ENCODE peak calls at places on chromosomes 2 and 18, in four cellular contexts. B, Y, E and W are unnamed samples.

GRCh38 chr2:45130758-45131157 is 121.5 kb upstream of the SIX2 start:
- DNase-seq in B (no peak), E (no peak), Y (no peak), W (no peak)

GRCh38 chr2:141029424-141030078 is 1101.3 kb downstream of the LRP1B start:
- DNase-seq in E (no peak), Y (peak), B (no peak), W (no peak)

GRCh38 chr2:17636989-17637906 is 96.8 kb downstream of the VSNL1 start:
- DNase-seq in E (no peak), Y (no peak), B (no peak), W (no peak)

GRCh38 chr2:204325468-204325867 is 219.8 kb upstream of the PARD3B start:
- DNase-seq in B (peak), E (peak), Y (peak), W (peak)

GRCh38 chr2:65658871-65659270 is 226.5 kb upstream of the SPRED2 start:
- DNase-seq in B (no peak), Y (no peak), E (no peak), W (no peak)

GRCh38 chr2:76415821-76416220 is 705.1 kb upstream of the GCFC2 start:
- DNase-seq in Y (no peak), E (no peak), B (no peak), W (no peak)

GRCh38 chr2:28750316-28751101 is 1.1 kb upstream of the PPP1CB start:
- DNase-seq in Y (no peak), E (no peak), B (peak), W (no peak)

GRCh38 chr18:4004176-4004829 is 450.8 kb downstream of the DLGAP1 start:
- DNase-seq in Y (no peak), B (no peak), E (no peak), W (no peak)

GRCh38 chr2:240919786-240920782 is 13.9 kb downstream of the CROCC2 start:
- DNase-seq in E (no peak), B (no peak), Y (peak), W (no peak)

GRCh38 chr2:45772038-45772437 is 120.6 kb downstream of the PRKCE start:
- DNase-seq in E (no peak), B (no peak), Y (no peak), W (no peak)

GRCh38 chr2:128500136-128500800 is 181.6 kb upstream of the HS6ST1 start:
- DNase-seq in E (no peak), B (no peak), Y (no peak), W (no peak)

GRCh38 chr18:58297198-58297597 is 253.2 kb downstream of the NEDD4L start:
- DNase-seq in E (no peak), B (no peak), Y (no peak), W (no peak)

GRCh38 chr2:100173907-100174525 is 31.6 kb upstream of the AFF3 start:
- DNase-seq in Y (no peak), E (no peak), B (no peak), W (no peak)

DNA sequence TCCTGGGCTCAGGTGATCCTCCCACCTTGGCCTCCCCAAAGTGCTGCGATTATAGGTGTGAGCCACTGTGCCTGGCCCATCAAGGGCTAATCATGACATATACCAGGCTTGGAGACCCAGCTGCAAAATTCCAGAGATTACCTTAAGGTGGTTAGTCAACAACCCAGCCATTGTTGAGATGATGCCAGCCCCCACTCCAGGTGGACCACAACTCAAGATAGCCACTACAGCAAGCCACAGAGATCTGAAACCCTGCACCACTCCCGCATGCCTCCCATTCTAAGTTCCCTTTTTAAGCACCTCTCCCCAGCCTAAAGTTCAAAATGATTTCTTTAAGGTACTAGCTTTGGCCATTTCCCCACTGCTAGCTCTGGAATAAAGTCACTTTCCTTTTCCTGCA is 4.6 kb upstream of the CLK1 start:
- DNase-seq in E (no peak), B (no peak), Y (no peak), W (no peak)
- TF ChIP-seq HMGXB4 in E (no peak), B (no peak), Y (no peak), W (no peak)

DNA sequence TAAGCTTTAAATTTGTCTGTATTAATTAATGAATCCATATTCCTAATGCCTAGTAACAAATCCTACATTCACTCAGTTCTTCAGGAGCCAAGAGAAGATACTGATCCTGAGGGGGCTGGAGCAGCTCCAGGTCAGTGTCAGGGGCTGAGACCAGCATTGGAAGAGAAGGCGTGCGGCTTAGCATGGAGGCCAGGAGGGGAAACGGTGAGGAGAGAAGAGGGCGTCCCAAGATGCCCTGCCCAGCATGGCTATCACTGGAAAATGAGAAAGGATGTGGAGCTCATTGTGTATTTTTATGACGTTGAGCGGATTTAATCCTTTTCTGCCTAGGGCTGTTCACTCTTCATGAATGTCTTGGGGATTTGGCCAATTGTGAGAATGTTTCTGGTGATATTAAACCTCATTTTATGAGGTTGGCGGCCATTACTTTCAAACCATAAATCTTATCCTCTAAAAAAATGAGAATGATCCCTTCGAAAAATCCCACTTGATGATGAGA is 131.7 kb downstream of the KCTD1 start:
- DNase-seq in E (no peak), B (no peak), Y (no peak), W (no peak)
- TF ChIP-seq HMGXB4 in E (no peak), B (no peak), Y (no peak), W (no peak)

GRCh38 chr2:54879598-54880355 is 156.3 kb downstream of the EML6 start:
- DNase-seq in B (no peak), Y (no peak), E (no peak), W (no peak)

GRCh38 chr2:54879037-54879436 is 155.6 kb downstream of the EML6 start:
- DNase-seq in B (no peak), Y (no peak), E (no peak), W (no peak)

GRCh38 chr2:54880428-54880827 is 157.0 kb downstream of the EML6 start:
- DNase-seq in Y (no peak), E (no peak), B (no peak), W (no peak)

GRCh38 chr2:54878182-54878581 is 154.7 kb downstream of the EML6 start:
- DNase-seq in B (no peak), E (no peak), Y (no peak), W (no peak)

DNA sequence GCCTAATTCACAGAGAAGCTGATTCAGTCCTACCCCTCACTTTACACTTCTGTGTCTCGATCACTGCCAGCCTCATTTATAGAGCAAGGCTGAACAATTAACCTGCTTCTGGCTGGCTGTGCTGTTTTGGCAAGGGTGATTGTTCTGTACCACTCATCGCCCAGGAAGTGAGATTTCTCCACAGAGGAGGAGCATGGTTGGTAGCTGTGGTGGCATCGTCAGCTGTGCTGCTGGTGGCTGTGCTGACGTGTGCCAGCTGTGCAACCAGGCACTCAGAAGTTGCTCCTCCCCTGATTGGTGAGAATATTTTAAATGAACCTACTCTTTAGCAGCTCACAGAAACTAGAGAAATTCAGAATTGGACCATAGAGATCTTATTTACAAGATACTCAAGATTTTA is 158.3 kb downstream of the EML6 start:
- DNase-seq in B (no peak), Y (no peak), E (no peak), W (no peak)
- TF ChIP-seq HMGXB4 in B (no peak), Y (no peak), E (no peak), W (no peak)

DNA sequence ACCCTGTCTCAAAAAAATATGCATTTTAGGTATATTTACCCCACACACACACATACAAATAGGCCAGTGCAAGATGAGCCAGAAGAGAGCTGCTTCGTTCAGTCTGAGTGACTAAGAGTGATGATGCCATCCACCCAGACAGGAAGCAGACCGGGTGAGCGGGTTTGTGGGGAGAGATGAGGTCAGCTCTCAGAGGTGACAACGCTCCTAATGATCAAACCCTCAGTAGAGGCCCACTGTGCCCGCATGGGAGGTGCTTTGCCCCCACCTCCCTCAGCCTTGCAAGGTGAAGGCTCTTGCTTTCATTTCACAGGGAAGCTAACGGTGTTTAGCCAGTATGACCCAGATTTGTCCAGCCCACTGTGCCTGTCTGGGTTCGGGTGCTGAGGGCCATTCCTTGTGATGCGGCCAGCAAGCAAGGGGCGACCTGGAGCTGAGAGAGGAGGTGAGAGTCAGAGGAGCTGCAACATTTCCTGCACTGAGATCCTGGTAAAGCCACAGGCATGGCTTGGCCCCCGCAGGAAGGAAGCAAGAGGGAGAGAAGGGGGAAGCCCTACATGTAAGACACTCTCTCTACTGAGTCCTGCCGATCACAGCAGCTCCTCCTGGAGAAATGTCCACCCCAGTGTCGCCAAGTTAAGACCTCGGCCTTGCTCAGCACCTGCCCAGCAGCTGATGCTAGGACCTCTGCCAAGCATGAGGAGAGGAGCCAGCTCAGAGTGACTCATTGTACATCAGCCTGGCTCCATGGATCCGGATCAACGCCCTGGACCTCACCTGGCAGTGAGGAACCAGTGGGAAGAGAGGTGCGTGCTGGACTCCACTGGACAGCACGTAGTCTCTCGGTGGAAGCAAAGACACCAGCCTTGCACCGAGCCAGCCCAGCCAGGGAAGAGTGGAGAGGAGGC is 37.0 kb downstream of the NIFK start:
- DNase-seq in B (peak), Y (no peak), E (peak), W (peak)
- TF ChIP-seq HMGXB4 in B (no peak), Y (no peak), E (no peak), W (no peak)

DNA sequence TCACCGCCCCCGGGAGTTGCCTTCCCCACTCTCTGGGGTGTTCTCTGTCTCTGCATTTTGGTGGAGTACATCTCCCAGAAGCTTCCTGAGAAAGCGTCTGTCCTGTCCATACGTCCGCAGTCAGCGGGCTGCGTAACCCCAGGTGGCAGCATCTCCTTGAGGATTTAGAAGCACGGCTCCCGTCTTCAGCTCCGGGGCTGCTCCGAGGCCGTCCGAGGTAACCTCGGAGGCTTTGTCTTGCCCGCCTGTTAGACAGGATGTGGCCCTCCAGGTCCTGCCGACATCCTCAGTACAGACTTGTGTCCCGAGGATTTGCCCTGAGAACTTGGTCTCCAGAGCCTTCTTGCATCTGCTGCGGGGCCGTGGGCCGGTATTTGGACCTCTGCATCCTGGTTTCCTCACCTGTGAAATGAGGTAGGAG is 58.4 kb downstream of the CTDP1 start:
- DNase-seq in E (no peak), Y (no peak), B (no peak), W (no peak)
- TF ChIP-seq HMGXB4 in E (no peak), Y (no peak), B (no peak), W (no peak)

GRCh38 chr2:144419218-144419617 is 100.7 kb downstream of the ZEB2 start:
- DNase-seq in Y (no peak), B (no peak), E (no peak), W (no peak)
- TF ChIP-seq HMGXB4 in Y (no peak), B (no peak), E (no peak), W (no peak)

DNA sequence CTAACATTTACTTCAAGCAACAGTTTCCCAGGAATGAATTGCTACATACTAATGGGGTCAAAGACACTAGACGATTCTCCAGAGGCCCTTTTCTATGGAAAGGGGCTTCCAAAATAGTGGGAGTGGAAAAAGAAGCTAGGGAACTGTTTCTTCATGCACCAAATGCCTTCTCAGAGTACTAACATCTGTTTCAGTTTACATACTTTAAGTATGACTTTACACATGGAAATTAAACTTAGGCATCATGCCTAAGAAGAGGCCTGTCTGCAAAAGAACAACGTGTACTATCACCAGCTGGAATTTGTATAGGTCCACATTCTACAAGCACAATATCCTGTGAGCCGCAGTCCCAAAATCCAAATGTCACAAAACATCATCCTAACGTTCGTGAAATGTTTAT is 29.4 kb upstream of the WDR75 start:
- DNase-seq in B (no peak), Y (no peak), E (no peak), W (no peak)
- TF ChIP-seq HMGXB4 in B (no peak), Y (no peak), E (no peak), W (no peak)

DNA sequence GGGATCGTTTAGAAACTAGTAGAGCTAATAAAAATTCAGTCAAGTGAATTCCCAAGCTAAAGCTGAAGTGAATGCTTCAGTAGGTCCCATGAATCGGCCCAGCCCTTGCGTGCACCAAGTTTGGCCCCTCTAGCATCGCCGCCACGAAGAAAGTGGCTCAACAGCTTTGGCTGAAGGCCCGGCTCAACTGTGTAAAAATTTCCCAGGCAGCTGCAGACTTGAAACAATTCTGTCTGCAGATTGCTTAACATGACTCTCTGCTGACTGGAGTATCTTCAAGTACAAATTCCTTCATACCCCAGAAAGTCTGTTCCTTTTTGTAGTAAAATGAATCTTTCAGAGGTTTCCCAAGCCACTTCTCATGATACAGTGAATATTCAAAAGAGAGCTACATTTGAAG is 32.7 kb downstream of the ALMS1 start:
- DNase-seq in E (no peak), Y (no peak), B (no peak), W (no peak)
- TF ChIP-seq HMGXB4 in E (no peak), Y (no peak), B (no peak), W (no peak)

DNA sequence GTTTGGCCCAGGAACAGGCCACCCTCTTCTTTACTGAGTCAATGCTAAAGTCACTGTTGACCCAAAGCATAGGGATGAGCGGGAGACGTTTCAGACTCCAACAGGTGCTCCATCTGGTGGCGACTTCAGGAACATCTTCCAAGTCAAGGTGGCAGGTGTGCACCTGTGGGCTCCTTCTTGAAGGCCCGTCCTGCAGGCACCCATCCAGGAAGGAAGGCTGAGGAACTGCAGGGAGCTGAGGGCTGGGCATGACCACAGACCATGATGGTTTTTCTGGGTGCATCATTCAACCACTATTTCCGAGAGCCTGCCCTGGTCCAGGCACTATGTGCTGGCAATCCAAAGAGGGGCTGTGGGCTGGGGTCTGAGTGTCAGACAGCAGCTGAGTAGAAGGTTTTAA is 142.8 kb downstream of the NDUFA10 start:
- DNase-seq in Y (peak), B (peak), E (no peak), W (peak)
- TF ChIP-seq HMGXB4 in Y (no peak), B (no peak), E (no peak), W (no peak)

GRCh38 chr18:61722247-61722646 is 170.6 kb downstream of the RNF152 start:
- DNase-seq in Y (no peak), E (no peak), B (no peak), W (no peak)

GRCh38 chr18:61718944-61719343 is 173.9 kb downstream of the RNF152 start:
- DNase-seq in E (no peak), B (no peak), Y (no peak), W (no peak)

GRCh38 chr18:61724532-61724931 is 168.3 kb downstream of the RNF152 start:
- DNase-seq in Y (no peak), E (no peak), B (no peak), W (no peak)

GRCh38 chr18:61719676-61720075 is 173.1 kb downstream of the RNF152 start:
- DNase-seq in B (no peak), E (no peak), Y (no peak), W (no peak)

GRCh38 chr18:61720496-61720895 is 172.3 kb downstream of the RNF152 start:
- DNase-seq in Y (no peak), B (no peak), E (no peak), W (no peak)
- TF ChIP-seq HMGXB4 in Y (no peak), B (no peak), E (no peak), W (no peak)